ENCODE peak calls at places on chromosomes 5 and 9, in six cellular contexts. L, X, B, T, S and O are unnamed samples.

GRCh38 chr5:79193643-79194042 is 42.3 kb upstream of the JMY start:
- DNase-seq in L (peak; percentile 16), S (peak; percentile 87), B (no peak), X (no peak), T (no peak), O (no peak)

GRCh38 chr5:21071421-21071820 is 1083.4 kb upstream of the CDH18 start:
- DNase-seq in S (no peak), B (no peak), X (no peak), T (no peak), L (no peak), O (no peak)

GRCh38 chr5:129905467-129906176 is 1.4 kb downstream of the CHSY3 start:
- DNase-seq in S (no peak), L (peak; percentile 3), T (peak; percentile 32), X (peak; percentile 53), B (peak; percentile 65), O (peak; percentile 72)

GRCh38 chr9:34430843-34431437 is 27.4 kb downstream of the FAM219A start:
- DNase-seq in S (peak; percentile 74), X (peak; percentile 70), T (peak; percentile 72), B (peak; percentile 69), L (peak; percentile 85), O (peak; percentile 77)

GRCh38 chr5:131545856-131546255 is 89.2 kb downstream of the RAPGEF6 start:
- DNase-seq in L (peak; percentile 83), B (no peak), T (no peak), S (no peak), X (peak; percentile 28), O (no peak)

GRCh38 chr5:114265661-114266060 is 96.2 kb upstream of the KCNN2 start:
- DNase-seq in L (no peak), S (no peak), T (no peak), B (no peak), X (no peak), O (no peak)

GRCh38 chr5:58458851-58459275 is 1.0 kb downstream of the PLK2 start:
- DNase-seq in X (no peak), T (no peak), S (peak; percentile 26), B (no peak), L (no peak), O (peak; percentile 75)

GRCh38 chr5:143194206-143194605 is 209.3 kb downstream of the NR3C1 start:
- DNase-seq in X (no peak), L (peak; percentile 53), S (no peak), B (no peak), T (no peak), O (no peak)

GRCh38 chr9:124328285-124328684 is 70.5 kb downstream of the NEK6 start:
- DNase-seq in B (no peak), L (no peak), X (no peak), T (no peak), S (no peak), O (no peak)

GRCh38 chr9:137077758-137078693 is 709 bp downstream of the UAP1L1 start:
- DNase-seq in T (no peak), L (no peak), X (peak; percentile 28), S (no peak), B (no peak), O (no peak)

GRCh38 chr5:71699751-71700150 is 19.3 kb upstream of the CARTPT start:
- DNase-seq in B (no peak), T (no peak), S (no peak), X (no peak), L (no peak), O (no peak)

GRCh38 chr5:114361724-114362196 is at the start of gene KCNN2:
- DNase-seq in L (peak; percentile 92), S (peak; percentile 22), T (peak; percentile 89), B (no peak), X (peak; percentile 75), O (peak; percentile 93)

GRCh38 chr9:125896964-125897363 is 149.8 kb downstream of the PBX3 start:
- DNase-seq in B (no peak), X (no peak), S (no peak), T (no peak), L (no peak), O (no peak)

GRCh38 chr5:143557061-143557818 is 153.8 kb upstream of the NR3C1 start:
- DNase-seq in X (peak; percentile 60), L (peak; percentile 94), B (no peak), S (no peak), T (no peak), O (no peak)

DNA sequence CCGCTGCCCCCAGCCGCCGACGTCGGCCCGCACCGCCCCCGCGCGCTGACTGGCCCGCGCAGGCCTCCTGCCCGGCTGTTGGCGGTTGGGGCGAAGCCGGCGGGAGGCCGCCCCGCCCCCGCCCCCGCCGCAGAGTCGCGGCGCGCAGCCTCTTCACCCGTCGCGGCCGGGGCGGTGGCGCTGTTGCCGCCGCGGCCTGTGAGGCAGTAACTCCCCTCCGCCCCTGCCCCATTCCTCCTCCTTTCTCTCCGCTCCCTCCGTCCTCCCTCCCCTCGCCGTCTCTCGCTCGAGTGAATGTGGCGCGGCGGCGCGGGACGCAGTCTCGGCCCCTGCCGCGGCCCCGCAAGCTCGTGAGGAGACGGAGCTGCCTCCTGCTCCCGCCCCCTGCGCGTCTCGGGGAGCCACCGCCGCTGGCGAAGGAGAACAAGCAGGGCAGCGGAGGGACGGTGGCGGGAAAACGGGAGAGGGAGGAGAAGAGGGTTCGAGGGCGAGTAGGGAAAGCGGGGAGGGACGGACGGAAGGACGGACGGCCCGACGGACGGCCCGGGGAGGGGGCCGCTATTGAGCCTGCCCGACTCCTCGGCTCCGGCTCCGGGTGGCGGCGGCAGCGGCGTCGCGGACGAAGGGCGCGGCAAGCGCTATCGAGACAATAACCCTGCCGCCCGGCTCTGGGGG is 637 bp upstream of the ERBIN start:
- DNase-seq in S (peak; percentile 81), L (peak; percentile 85), B (peak; percentile 85), T (peak; percentile 91), X (peak; percentile 93), O (peak; percentile 97)
- H2BK5ac ChIP-seq in S (peak overlapping the region; percentile 92), L (peak overlapping the region; percentile 99), B (peak overlapping the region; percentile 95), T (peak overlapping the region; percentile 100), X (peak overlapping the region; percentile 98), O (peak overlapping the region; percentile 96)

DNA sequence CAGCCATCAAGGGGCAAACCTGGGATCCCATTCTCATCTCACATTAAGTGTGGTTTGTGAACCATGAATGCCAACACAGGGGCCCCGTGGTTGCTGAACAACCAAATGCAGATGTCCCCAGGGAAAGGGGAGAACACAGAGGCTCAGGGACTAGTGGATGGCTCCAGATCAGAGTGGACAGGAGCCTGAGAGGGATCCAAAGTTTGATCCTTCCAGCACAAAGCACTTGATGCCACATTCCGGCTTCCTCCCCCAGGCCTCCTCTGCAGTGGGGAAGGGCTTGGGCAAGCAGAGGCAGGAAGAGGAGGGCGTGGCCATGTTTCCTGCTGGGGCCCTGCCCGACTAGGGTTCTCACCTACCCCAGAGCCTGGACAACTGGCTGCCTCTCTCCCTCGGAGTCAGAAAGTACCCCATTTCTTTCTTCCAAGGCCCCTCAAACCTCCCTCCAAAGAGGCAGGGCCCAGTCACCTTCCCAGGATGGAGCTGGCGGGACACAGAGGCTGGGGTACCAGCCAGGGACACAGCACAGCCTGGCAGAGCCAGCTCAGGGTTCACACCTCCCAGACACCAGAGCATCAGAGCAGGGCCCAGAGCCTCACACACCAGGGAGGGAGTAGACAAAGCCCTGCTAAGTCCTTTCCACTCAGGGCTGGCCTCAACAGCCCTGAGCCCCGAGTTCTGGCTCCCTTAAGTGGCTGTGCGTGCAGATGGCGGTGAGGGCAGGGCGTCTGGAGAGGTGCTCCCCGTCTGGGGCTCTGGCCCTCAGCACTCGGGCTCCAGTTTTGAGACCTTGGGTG is 4.3 kb upstream of the RNF44 start:
- DNase-seq in B (peak; percentile 81), X (peak; percentile 34), L (no peak), T (no peak), S (no peak), O (peak; percentile 90)
- H3K4ac ChIP-seq in B (peak overlapping the region; percentile 69), X (peak overlapping the region; percentile 83), L (peak overlapping the region; percentile 36), T (peak overlapping the region; percentile 61), S (no peak overlapping the region), O (peak overlapping the region; percentile 59)

GRCh38 chr5:1293416-1293996 is 1.4 kb downstream of the TERT start:
- DNase-seq in B (peak; percentile 49), S (no peak), L (no peak), X (no peak), T (no peak), O (no peak)

GRCh38 chr5:1294839-1295649 is at the start of gene TERT:
- DNase-seq in B (peak; percentile 93), S (no peak), T (peak; percentile 57), L (no peak), X (no peak), O (peak; percentile 65)

GRCh38 chr5:1295650-1296037 is 776 bp upstream of the TERT start:
- DNase-seq in B (no peak), T (no peak), S (no peak), X (no peak), L (no peak), O (no peak)

GRCh38 chr5:1292846-1293415 is 1.9 kb downstream of the TERT start:
- DNase-seq in T (no peak), B (peak; percentile 42), X (no peak), L (no peak), S (no peak), O (no peak)

GRCh38 chr5:1293997-1294838 is 650 bp downstream of the TERT start:
- DNase-seq in T (no peak), S (no peak), L (no peak), X (no peak), B (peak; percentile 78), O (peak; percentile 40)
- H3K4me3 ChIP-seq in T (peak overlapping the region; percentile 42), S (peak overlapping the region; percentile 61), L (no peak overlapping the region), X (no peak overlapping the region), B (peak overlapping the region; percentile 40), O (peak overlapping the region; percentile 57)

GRCh38 chr5:43312699-43313034 is 545 bp downstream of the HMGCS1 start:
- DNase-seq in S (no peak), L (no peak), X (no peak), B (no peak), T (no peak), O (no peak)

GRCh38 chr5:43315262-43315661 is 2.0 kb upstream of the HMGCS1 start:
- DNase-seq in S (peak; percentile 54), X (peak; percentile 26), B (no peak), L (peak; percentile 57), T (no peak), O (peak; percentile 18)

GRCh38 chr5:43314724-43315123 is 1.5 kb upstream of the HMGCS1 start:
- DNase-seq in L (no peak), S (no peak), B (no peak), T (no peak), X (peak; percentile 29), O (peak; percentile 68)

GRCh38 chr5:43313035-43313853 is at the start of gene HMGCS1:
- DNase-seq in B (peak; percentile 94), S (peak; percentile 99), T (peak; percentile 100), X (peak; percentile 100), L (peak; percentile 100), O (peak; percentile 100)

GRCh38 chr5:43313854-43314457 is 744 bp upstream of the HMGCS1 start:
- DNase-seq in B (no peak), S (no peak), X (no peak), L (no peak), T (no peak), O (no peak)
- H2BK5ac ChIP-seq in B (peak overlapping the region; percentile 97), S (peak overlapping the region; percentile 98), X (peak overlapping the region; percentile 88), L (peak overlapping the region; percentile 18), T (peak overlapping the region; percentile 83), O (peak overlapping the region; percentile 55)

GRCh38 chr5:141001854-141002666 is 35.8 kb downstream of the PCDHAC2 start:
- DNase-seq in S (no peak), B (peak; percentile 88), L (no peak), T (peak; percentile 65), X (peak; percentile 37), O (peak; percentile 57)
- H3K4ac ChIP-seq in S (no peak overlapping the region), B (peak overlapping the region; percentile 32), L (no peak overlapping the region), T (no peak overlapping the region), X (no peak overlapping the region), O (no peak overlapping the region)

GRCh38 chr5:141560725-141561483 is 57.9 kb downstream of the DIAPH1 start:
- DNase-seq in B (peak; percentile 73), T (peak; percentile 90), L (peak; percentile 98), X (peak; percentile 99), S (peak; percentile 74), O (peak; percentile 99)
- H3K4me3 ChIP-seq in B (no peak overlapping the region), T (no peak overlapping the region), L (no peak overlapping the region), X (peak overlapping the region; percentile 50), S (no peak overlapping the region), O (no peak overlapping the region)